ENCODE peak calls at places on chromosomes 1 and 21, in five cellular contexts. I, O, L, C and P are unnamed samples.

GRCh38 chr1:11422701-11423100 is 56.3 kb upstream of the DISP3 start:
- DNase-seq in I (no peak), O (no peak), L (no peak), C (no peak), P (no peak)

GRCh38 chr1:24917327-24918074 is 12.6 kb downstream of the RUNX3 start:
- DNase-seq in I (no peak), O (no peak), L (no peak), C (no peak), P (no peak)

GRCh38 chr1:26279598-26280332 is at the start of gene SH3BGRL3:
- DNase-seq in I (no peak), O (peak; percentile 55), L (peak; percentile 96), C (peak; percentile 85), P (peak; percentile 57)

GRCh38 chr21:35041122-35041521 is 8.0 kb downstream of the RUNX1 start:
- DNase-seq in I (no peak), O (no peak), L (no peak), C (no peak), P (no peak)

GRCh38 chr1:27099904-27100796 is 54.8 kb downstream of the SLC9A1 start:
- DNase-seq in I (no peak), O (no peak), L (peak; percentile 80), C (peak; percentile 59), P (no peak)

GRCh38 chr1:218426343-218426657 is 81.2 kb downstream of the TGFB2 start:
- DNase-seq in I (no peak), O (peak; percentile 95), L (no peak), C (no peak), P (no peak)

GRCh38 chr1:81670286-81670685 is 130.4 kb upstream of the ADGRL2 start:
- DNase-seq in I (no peak), O (no peak), L (no peak), C (no peak), P (no peak)

GRCh38 chr1:185279571-185279970 is 37.5 kb downstream of the IVNS1ABP start:
- DNase-seq in I (no peak), O (no peak), L (no peak), C (no peak), P (no peak)

GRCh38 chr1:8091691-8092090 is 65.6 kb upstream of the ERRFI1 start:
- DNase-seq in I (no peak), O (no peak), L (no peak), C (no peak), P (no peak)

GRCh38 chr1:209565759-209566678 is 17.5 kb upstream of the CAMK1G start:
- DNase-seq in I (no peak), O (peak; percentile 68), L (peak; percentile 72), C (peak; percentile 92), P (peak; percentile 78)

GRCh38 chr1:6027591-6027990 is 18.1 kb upstream of the KCNAB2 start:
- DNase-seq in I (no peak), O (no peak), L (no peak), C (no peak), P (no peak)

GRCh38 chr1:23742670-23743286 is 493 bp upstream of the ELOA start:
- DNase-seq in I (no peak), O (no peak), L (no peak), C (no peak), P (no peak)

GRCh38 chr1:215793210-215793609 is 226.1 kb downstream of the KCTD3 start:
- DNase-seq in I (no peak), O (no peak), L (no peak), C (no peak), P (no peak)

GRCh38 chr1:151158311-151158710 is 1.9 kb downstream of the TNFAIP8L2 start:
- DNase-seq in I (no peak), O (no peak), L (no peak), C (no peak), P (no peak)

GRCh38 chr1:180415985-180416633 is 86.3 kb downstream of the ACBD6 start:
- DNase-seq in I (peak; percentile 4), O (peak; percentile 28), L (peak; percentile 50), C (no peak), P (peak; percentile 27)

DNA sequence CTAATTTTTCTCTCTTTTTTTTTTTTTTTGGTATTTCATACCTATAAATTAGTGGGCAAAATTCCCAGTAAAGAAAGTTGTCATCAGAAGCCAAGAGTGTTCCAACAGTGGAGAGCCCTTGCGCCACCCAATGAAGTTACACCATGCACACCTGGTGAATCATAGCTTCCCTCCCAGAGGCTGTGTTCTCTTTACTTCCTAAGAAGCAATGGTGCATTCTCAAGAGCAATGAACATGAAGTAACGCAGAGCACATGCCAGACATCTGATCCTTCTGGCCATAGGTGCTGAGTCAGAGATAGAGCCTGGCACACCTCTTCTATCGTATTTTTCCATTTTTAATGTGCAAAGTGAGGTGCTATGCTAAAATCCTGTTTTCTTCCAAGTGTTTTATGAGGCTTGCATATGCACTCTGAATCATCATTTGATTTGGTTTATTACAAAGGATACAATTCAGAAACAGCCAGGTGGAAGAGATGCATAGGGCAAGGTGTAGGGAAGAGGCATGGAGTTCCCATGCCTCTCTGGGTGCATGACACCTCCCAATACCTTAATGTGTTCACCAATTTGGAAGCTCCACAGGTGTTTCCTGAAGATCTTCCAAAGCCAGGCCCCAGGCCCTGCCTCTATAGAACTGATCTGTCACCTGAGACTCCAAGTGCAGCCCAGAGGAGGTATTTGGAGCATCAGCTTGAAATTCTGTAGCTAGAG is 408.0 kb downstream of the SIPA1L2 start:
- DNase-seq in I (no peak), O (no peak), L (no peak), C (peak; percentile 11), P (peak; percentile 16)
- TF ChIP-seq SRF in I (no peak), O (no peak), L (no peak), C (no peak), P (no peak)

GRCh38 chr1:55051621-55052020 is 12.3 kb downstream of the PCSK9 start:
- DNase-seq in I (no peak), O (no peak), L (no peak), C (no peak), P (no peak)
- TF ChIP-seq SRF in I (no peak), O (no peak), L (no peak), C (no peak), P (no peak)

GRCh38 chr21:42063578-42064521 is 7.3 kb upstream of the UMODL1 start:
- DNase-seq in I (peak; percentile 63), O (no peak), L (no peak), C (no peak), P (no peak)
- TF ChIP-seq SRF in I (no peak), O (no peak), L (no peak), C (no peak), P (no peak)

DNA sequence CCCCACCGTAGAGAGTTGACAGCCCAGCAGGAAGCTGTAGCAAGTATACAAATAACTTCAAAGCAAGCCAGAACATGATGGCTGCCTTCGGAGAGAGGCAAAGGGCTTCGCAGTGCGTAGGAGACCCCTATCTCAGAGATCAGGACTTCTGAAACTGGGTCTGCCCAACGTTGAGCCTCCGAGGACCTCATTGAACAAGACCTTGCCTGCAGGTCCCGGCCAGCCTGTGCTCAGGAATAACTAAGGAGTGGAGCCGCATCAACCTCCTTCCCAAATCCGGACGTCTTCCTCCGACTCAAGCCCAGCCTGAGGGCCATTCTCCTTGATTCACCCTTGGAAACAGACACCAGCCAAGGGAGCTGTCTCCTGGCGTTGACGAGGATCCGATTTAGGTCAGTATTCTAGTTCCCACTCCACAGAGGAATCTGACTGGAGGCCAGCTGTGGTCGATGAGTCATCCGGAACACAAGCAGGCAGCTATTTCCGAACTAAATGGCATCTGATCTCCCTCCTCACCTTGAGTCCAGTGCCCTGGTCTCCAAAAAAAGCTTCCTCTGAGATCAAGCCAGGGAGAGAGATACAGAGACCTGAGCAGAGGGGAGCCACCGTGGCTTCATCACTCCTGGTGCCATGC is 166.5 kb upstream of the COA6 start:
- DNase-seq in I (no peak), O (peak; percentile 14), L (no peak), C (no peak), P (peak; percentile 81)
- TF ChIP-seq SRF in I (no peak), O (no peak), L (no peak), C (no peak), P (peak; percentile 38)